ENCODE peak calls at places on chromosome 7, in four cellular contexts. One of them, this sample, is unnamed.

GRCh38 chr7:40147371-40148246 is 12.8 kb downstream of the SUGCT start:
- DNase-seq in fibroblast of lung: peak
- DNase-seq in left ventricle myocardium inferior: no peak
- DNase-seq in thoracic aorta: no peak
- DNase-seq in this sample: no peak

GRCh38 chr7:29287366-29287765 is 92.8 kb downstream of the CHN2 start:
- DNase-seq in fibroblast of lung: peak
- DNase-seq in left ventricle myocardium inferior: no peak
- DNase-seq in thoracic aorta: no peak
- DNase-seq in this sample: no peak

GRCh38 chr7:76333388-76334101 is 25.2 kb downstream of the YWHAG start:
- DNase-seq in fibroblast of lung: no peak
- DNase-seq in left ventricle myocardium inferior: peak
- DNase-seq in thoracic aorta: no peak
- DNase-seq in this sample: no peak

GRCh38 chr7:98958968-98959367 is 80.6 kb downstream of the TRRAP start:
- DNase-seq in fibroblast of lung: no peak
- DNase-seq in left ventricle myocardium inferior: no peak
- DNase-seq in thoracic aorta: no peak
- DNase-seq in this sample: no peak

GRCh38 chr7:133978502-133979295 is 148.4 kb upstream of the LRGUK start:
- DNase-seq in fibroblast of lung: no peak
- DNase-seq in left ventricle myocardium inferior: no peak
- DNase-seq in thoracic aorta: no peak
- DNase-seq in this sample: no peak

GRCh38 chr7:156752371-156753297 is 112.1 kb downstream of the RNF32 start:
- DNase-seq in fibroblast of lung: peak
- DNase-seq in left ventricle myocardium inferior: no peak
- DNase-seq in thoracic aorta: no peak
- DNase-seq in this sample: no peak

GRCh38 chr7:134374291-134374690 is 57.6 kb upstream of the SLC35B4 start:
- DNase-seq in fibroblast of lung: no peak
- DNase-seq in left ventricle myocardium inferior: no peak
- DNase-seq in thoracic aorta: no peak
- DNase-seq in this sample: no peak

GRCh38 chr7:17299477-17299991 is 1.1 kb downstream of the AHR start:
- DNase-seq in fibroblast of lung: peak
- DNase-seq in left ventricle myocardium inferior: no peak
- DNase-seq in thoracic aorta: no peak
- DNase-seq in this sample: no peak

GRCh38 chr7:70506463-70506862 is 625.5 kb upstream of the GALNT17 start:
- DNase-seq in fibroblast of lung: no peak
- DNase-seq in left ventricle myocardium inferior: no peak
- DNase-seq in thoracic aorta: no peak
- DNase-seq in this sample: no peak

GRCh38 chr7:151895695-151896485 is 19.0 kb upstream of the PRKAG2 start:
- DNase-seq in fibroblast of lung: no peak
- DNase-seq in left ventricle myocardium inferior: no peak
- DNase-seq in thoracic aorta: no peak
- DNase-seq in this sample: no peak

GRCh38 chr7:13036256-13036765 is 348.9 kb downstream of the ARL4A start:
- DNase-seq in fibroblast of lung: peak
- DNase-seq in left ventricle myocardium inferior: no peak
- DNase-seq in thoracic aorta: no peak
- DNase-seq in this sample: no peak

GRCh38 chr7:51067757-51068156 is 248.9 kb downstream of the COBL start:
- DNase-seq in fibroblast of lung: peak
- DNase-seq in left ventricle myocardium inferior: peak
- DNase-seq in thoracic aorta: no peak
- DNase-seq in this sample: no peak

GRCh38 chr7:150716368-150716767 is at the start of gene GIMAP1:
- DNase-seq in fibroblast of lung: no peak
- DNase-seq in left ventricle myocardium inferior: peak
- DNase-seq in thoracic aorta: no peak
- DNase-seq in this sample: no peak

GRCh38 chr7:24409429-24410024 is 125.5 kb downstream of the NPY start:
- DNase-seq in fibroblast of lung: no peak
- DNase-seq in left ventricle myocardium inferior: no peak
- DNase-seq in thoracic aorta: no peak
- DNase-seq in this sample: no peak

GRCh38 chr7:132004528-132004927 is 448.1 kb upstream of the PODXL start:
- DNase-seq in fibroblast of lung: peak
- DNase-seq in left ventricle myocardium inferior: peak
- DNase-seq in thoracic aorta: no peak
- DNase-seq in this sample: no peak

GRCh38 chr7:134750083-134751062 is 29.1 kb upstream of the CALD1 start:
- DNase-seq in fibroblast of lung: peak
- DNase-seq in left ventricle myocardium inferior: no peak
- DNase-seq in thoracic aorta: no peak
- DNase-seq in this sample: no peak

GRCh38 chr7:88311675-88312036 is 5.0 kb upstream of the STEAP4 start:
- DNase-seq in fibroblast of lung: peak
- DNase-seq in left ventricle myocardium inferior: no peak
- DNase-seq in thoracic aorta: no peak
- DNase-seq in this sample: no peak

GRCh38 chr7:131507592-131508331 is 48.7 kb downstream of the PODXL start:
- DNase-seq in fibroblast of lung: peak
- DNase-seq in left ventricle myocardium inferior: peak
- DNase-seq in thoracic aorta: peak
- DNase-seq in this sample: no peak

GRCh38 chr7:10677211-10677610 is 296.5 kb upstream of the PHF14 start:
- DNase-seq in fibroblast of lung: no peak
- DNase-seq in left ventricle myocardium inferior: no peak
- DNase-seq in thoracic aorta: no peak
- DNase-seq in this sample: no peak

GRCh38 chr7:13115157-13115772 is 427.8 kb downstream of the ARL4A start:
- DNase-seq in fibroblast of lung: peak
- DNase-seq in left ventricle myocardium inferior: no peak
- DNase-seq in thoracic aorta: no peak
- DNase-seq in this sample: no peak

GRCh38 chr7:155214328-155214986 is 83.2 kb upstream of the INSIG1 start:
- DNase-seq in fibroblast of lung: no peak
- DNase-seq in left ventricle myocardium inferior: no peak
- DNase-seq in thoracic aorta: no peak
- DNase-seq in this sample: no peak

GRCh38 chr7:73880755-73881328 is 19.9 kb downstream of the TMEM270 start:
- DNase-seq in fibroblast of lung: no peak
- DNase-seq in left ventricle myocardium inferior: no peak
- DNase-seq in thoracic aorta: no peak
- DNase-seq in this sample: no peak

GRCh38 chr7:100691676-100692577 is 2.1 kb downstream of the GIGYF1 start:
- DNase-seq in fibroblast of lung: peak
- DNase-seq in left ventricle myocardium inferior: peak
- DNase-seq in thoracic aorta: no peak
- DNase-seq in this sample: no peak

GRCh38 chr7:123846217-123846891 is 1.4 kb downstream of the HYAL4 start:
- DNase-seq in fibroblast of lung: peak
- DNase-seq in left ventricle myocardium inferior: no peak
- DNase-seq in thoracic aorta: no peak
- DNase-seq in this sample: no peak

GRCh38 chr7:149865437-149865836 is 8.3 kb upstream of the ATP6V0E2 start:
- DNase-seq in fibroblast of lung: peak
- DNase-seq in left ventricle myocardium inferior: no peak
- DNase-seq in thoracic aorta: no peak
- DNase-seq in this sample: no peak

GRCh38 chr7:147999962-148000361 is 590.6 kb upstream of the C7orf33 start:
- DNase-seq in fibroblast of lung: no peak
- DNase-seq in left ventricle myocardium inferior: no peak
- DNase-seq in thoracic aorta: no peak
- DNase-seq in this sample: no peak

GRCh38 chr7:94266278-94266677 is 128.4 kb upstream of the COL1A2 start:
- DNase-seq in fibroblast of lung: peak
- DNase-seq in left ventricle myocardium inferior: no peak
- DNase-seq in thoracic aorta: no peak
- DNase-seq in this sample: no peak

GRCh38 chr7:44325811-44326241 is 432 bp upstream of the CAMK2B start:
- DNase-seq in fibroblast of lung: no peak
- DNase-seq in left ventricle myocardium inferior: no peak
- DNase-seq in thoracic aorta: no peak
- DNase-seq in this sample: no peak

GRCh38 chr7:3399858-3400257 is 98.8 kb downstream of the SDK1 start:
- DNase-seq in fibroblast of lung: peak
- DNase-seq in left ventricle myocardium inferior: no peak
- DNase-seq in thoracic aorta: no peak
- DNase-seq in this sample: no peak

GRCh38 chr7:27303021-27303420 is 60.4 kb downstream of the EVX1 start:
- DNase-seq in fibroblast of lung: no peak
- DNase-seq in left ventricle myocardium inferior: no peak
- DNase-seq in thoracic aorta: no peak
- DNase-seq in this sample: no peak

GRCh38 chr7:13979671-13980438 is 9.6 kb downstream of the ETV1 start:
- DNase-seq in fibroblast of lung: peak
- DNase-seq in left ventricle myocardium inferior: no peak
- DNase-seq in thoracic aorta: no peak
- DNase-seq in this sample: no peak

GRCh38 chr7:119482209-119482608 is 790.8 kb upstream of the KCND2 start:
- DNase-seq in fibroblast of lung: peak
- DNase-seq in left ventricle myocardium inferior: no peak
- DNase-seq in thoracic aorta: no peak
- DNase-seq in this sample: no peak

GRCh38 chr7:47392241-47392759 is 189.6 kb downstream of the TNS3 start:
- DNase-seq in fibroblast of lung: peak
- DNase-seq in left ventricle myocardium inferior: peak
- DNase-seq in thoracic aorta: no peak
- DNase-seq in this sample: no peak
- TF ChIP-seq CTCF in fibroblast of lung: peak
- TF ChIP-seq CTCF in left ventricle myocardium inferior: peak
- TF ChIP-seq CTCF in thoracic aorta: peak
- TF ChIP-seq CTCF in this sample: no peak

DNA sequence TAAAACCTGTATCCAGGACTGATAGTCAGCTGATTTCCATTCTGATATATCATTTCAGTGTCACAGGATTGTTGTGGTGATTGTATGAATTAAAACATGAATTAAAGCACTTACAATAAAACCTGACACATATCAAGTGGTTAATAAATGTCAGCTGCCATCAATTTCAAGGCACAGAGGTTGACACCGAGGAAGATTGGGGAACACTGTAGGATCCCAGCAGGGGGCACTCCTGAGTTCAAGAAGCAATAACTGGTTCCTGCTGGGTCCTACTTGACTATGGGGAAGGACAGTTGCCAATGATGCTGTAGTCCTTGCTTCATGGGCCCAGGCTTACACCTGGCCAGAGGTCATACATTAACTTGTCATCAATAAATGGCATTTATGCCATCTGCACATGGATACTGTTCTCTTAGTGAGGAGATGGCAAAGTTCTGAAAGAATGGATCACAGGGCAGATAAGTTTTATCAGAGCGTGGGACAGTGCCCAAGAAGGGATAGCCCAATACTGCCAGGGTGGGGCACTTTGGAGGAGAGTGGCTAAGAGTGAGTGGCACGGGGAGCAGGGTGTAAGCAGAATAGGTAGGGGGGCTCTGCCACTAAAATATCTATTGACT is 24.1 kb downstream of the FZD1 start:
- DNase-seq in fibroblast of lung: no peak
- DNase-seq in left ventricle myocardium inferior: peak
- DNase-seq in thoracic aorta: no peak
- DNase-seq in this sample: no peak
- TF ChIP-seq CTCF in fibroblast of lung: peak
- TF ChIP-seq CTCF in left ventricle myocardium inferior: peak
- TF ChIP-seq CTCF in thoracic aorta: no peak
- TF ChIP-seq CTCF in this sample: peak

GRCh38 chr7:157927313-157927925 is 590.6 kb downstream of the DNAJB6 start:
- DNase-seq in fibroblast of lung: no peak
- DNase-seq in left ventricle myocardium inferior: no peak
- DNase-seq in thoracic aorta: no peak
- DNase-seq in this sample: peak

GRCh38 chr7:157926521-157927167 is 589.8 kb downstream of the DNAJB6 start:
- DNase-seq in fibroblast of lung: no peak
- DNase-seq in left ventricle myocardium inferior: no peak
- DNase-seq in thoracic aorta: no peak
- DNase-seq in this sample: peak

GRCh38 chr7:157928808-157929425 is 592.1 kb downstream of the DNAJB6 start:
- DNase-seq in fibroblast of lung: no peak
- DNase-seq in left ventricle myocardium inferior: no peak
- DNase-seq in thoracic aorta: no peak
- DNase-seq in this sample: peak

GRCh38 chr7:157929671-157930070 is 592.9 kb downstream of the DNAJB6 start:
- DNase-seq in fibroblast of lung: no peak
- DNase-seq in left ventricle myocardium inferior: no peak
- DNase-seq in thoracic aorta: no peak
- DNase-seq in this sample: no peak

GRCh38 chr7:157928171-157928794 is 591.5 kb downstream of the DNAJB6 start:
- DNase-seq in fibroblast of lung: no peak
- DNase-seq in left ventricle myocardium inferior: no peak
- DNase-seq in thoracic aorta: no peak
- DNase-seq in this sample: peak
- TF ChIP-seq CTCF in fibroblast of lung: no peak
- TF ChIP-seq CTCF in left ventricle myocardium inferior: no peak
- TF ChIP-seq CTCF in thoracic aorta: no peak
- TF ChIP-seq CTCF in this sample: no peak

GRCh38 chr7:79736418-79736817 is 283.0 kb upstream of the MAGI2 start:
- DNase-seq in fibroblast of lung: no peak
- DNase-seq in left ventricle myocardium inferior: no peak
- DNase-seq in thoracic aorta: no peak
- DNase-seq in this sample: no peak

GRCh38 chr7:79740076-79740475 is 286.6 kb upstream of the MAGI2 start:
- DNase-seq in fibroblast of lung: no peak
- DNase-seq in left ventricle myocardium inferior: no peak
- DNase-seq in thoracic aorta: no peak
- DNase-seq in this sample: no peak

DNA sequence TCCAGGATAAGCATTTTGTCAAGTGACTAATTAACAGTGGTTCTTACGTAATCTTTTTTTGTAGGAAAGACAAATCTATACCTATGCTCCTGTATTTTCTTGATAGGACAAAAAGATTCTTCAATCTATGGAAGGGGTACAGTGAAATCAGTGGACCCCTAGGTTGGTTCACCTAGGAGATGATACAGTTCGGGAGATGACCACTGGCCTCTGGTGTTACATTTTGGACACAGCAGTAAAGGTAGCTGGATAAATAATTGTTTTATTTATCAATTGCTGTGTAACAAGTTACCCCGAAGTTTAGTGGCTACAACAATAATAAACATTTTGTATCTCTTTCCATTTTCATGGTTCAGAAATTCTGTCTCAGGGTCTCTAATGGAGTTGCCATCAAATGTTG is 288.2 kb upstream of the MAGI2 start:
- DNase-seq in fibroblast of lung: no peak
- DNase-seq in left ventricle myocardium inferior: no peak
- DNase-seq in thoracic aorta: no peak
- DNase-seq in this sample: no peak
- TF ChIP-seq CTCF in fibroblast of lung: peak
- TF ChIP-seq CTCF in left ventricle myocardium inferior: peak
- TF ChIP-seq CTCF in thoracic aorta: no peak
- TF ChIP-seq CTCF in this sample: peak

GRCh38 chr7:108875139-108875538 is 305.5 kb downstream of the DNAJB9 start:
- DNase-seq in fibroblast of lung: peak
- DNase-seq in left ventricle myocardium inferior: no peak
- DNase-seq in thoracic aorta: no peak
- DNase-seq in this sample: no peak
- TF ChIP-seq CTCF in fibroblast of lung: peak
- TF ChIP-seq CTCF in left ventricle myocardium inferior: no peak
- TF ChIP-seq CTCF in thoracic aorta: no peak
- TF ChIP-seq CTCF in this sample: no peak